ENCODE peak calls at places on chromosomes 7 and 10, in eight cellular contexts. F is fibroblast of lung, B is MM.1S, P is PC-3, Z is H1, H is GM23338, W is GM23248, T is mammary epithelial cell. J is an unnamed sample.

GRCh38 chr10:31549936-31550335 is 230.9 kb downstream of the ZEB1 start:
- DNase-seq in F (peak), B (no peak), P (no peak), Z (no peak), H (no peak), W (peak), T (peak), J (peak)

GRCh38 chr10:21724695-21725371 is 190.8 kb downstream of the MLLT10 start:
- DNase-seq in F (peak), B (peak), P (peak), Z (no peak), H (peak), W (peak), T (peak), J (peak)

GRCh38 chr10:126117196-126117595 is 220.8 kb downstream of the FANK1 start:
- DNase-seq in F (no peak), B (no peak), P (no peak), Z (no peak), H (no peak), W (no peak), T (no peak), J (peak)

GRCh38 chr10:133185421-133185820 is 25.4 kb downstream of the KNDC1 start:
- DNase-seq in F (no peak), B (no peak), P (peak), Z (no peak), H (no peak), W (no peak), T (no peak), J (no peak)

GRCh38 chr7:141339603-141340002 is 211.6 kb upstream of the AGK start:
- DNase-seq in F (no peak), B (no peak), P (no peak), Z (no peak), H (peak), W (no peak), T (no peak), J (no peak)

GRCh38 chr7:42545049-42545724 is 308.2 kb upstream of the GLI3 start:
- DNase-seq in F (peak), B (no peak), P (no peak), Z (no peak), H (no peak), W (no peak), T (no peak), J (no peak)

GRCh38 chr10:123622381-123622780 is 43.8 kb upstream of the GPR26 start:
- DNase-seq in F (no peak), B (no peak), P (no peak), Z (no peak), H (no peak), W (peak), T (no peak), J (no peak)

GRCh38 chr7:106863216-106863997 is 1.7 kb upstream of the PIK3CG start:
- DNase-seq in F (no peak), B (no peak), P (no peak), Z (no peak), H (no peak), W (no peak), T (no peak), J (no peak)

GRCh38 chr10:77321868-77322267 is 315.7 kb downstream of the KCNMA1 start:
- DNase-seq in F (no peak), B (no peak), P (peak), Z (no peak), H (no peak), W (peak), T (peak), J (no peak)

GRCh38 chr10:21746118-21746517 is 212.1 kb downstream of the MLLT10 start:
- DNase-seq in F (no peak), B (no peak), P (no peak), Z (no peak), H (no peak), W (no peak), T (no peak), J (no peak)

GRCh38 chr10:1324914-1325313 is 268.7 kb downstream of the WDR37 start:
- DNase-seq in F (no peak), B (no peak), P (no peak), Z (no peak), H (no peak), W (no peak), T (no peak), J (no peak)

GRCh38 chr10:49230004-49230403 is 41.8 kb upstream of the TMEM273 start:
- DNase-seq in F (no peak), B (no peak), P (no peak), Z (no peak), H (no peak), W (no peak), T (no peak), J (no peak)

GRCh38 chr7:43018446-43018845 is 86.3 kb downstream of the MRPL32 start:
- DNase-seq in F (no peak), B (no peak), P (peak), Z (no peak), H (no peak), W (peak), T (peak), J (peak)

GRCh38 chr7:116177009-116177408 is 33.3 kb upstream of the TES start:
- DNase-seq in F (peak), B (no peak), P (peak), Z (no peak), H (no peak), W (peak), T (peak), J (no peak)

GRCh38 chr10:72240371-72240770 is 24.3 kb upstream of the ASCC1 start:
- DNase-seq in F (no peak), B (no peak), P (no peak), Z (no peak), H (no peak), W (no peak), T (no peak), J (no peak)

GRCh38 chr7:6012355-6013104 is 3.5 kb downstream of the AIMP2 start:
- DNase-seq in F (no peak), B (no peak), P (no peak), Z (no peak), H (no peak), W (peak), T (no peak), J (no peak)

GRCh38 chr7:131238260-131238940 is 89.3 kb upstream of the MKLN1 start:
- DNase-seq in F (peak), B (no peak), P (peak), Z (no peak), H (no peak), W (peak), T (peak), J (no peak)

GRCh38 chr10:110681023-110681681 is 37.0 kb downstream of the RBM20 start:
- DNase-seq in F (peak), B (no peak), P (peak), Z (no peak), H (peak), W (peak), T (no peak), J (peak)

DNA sequence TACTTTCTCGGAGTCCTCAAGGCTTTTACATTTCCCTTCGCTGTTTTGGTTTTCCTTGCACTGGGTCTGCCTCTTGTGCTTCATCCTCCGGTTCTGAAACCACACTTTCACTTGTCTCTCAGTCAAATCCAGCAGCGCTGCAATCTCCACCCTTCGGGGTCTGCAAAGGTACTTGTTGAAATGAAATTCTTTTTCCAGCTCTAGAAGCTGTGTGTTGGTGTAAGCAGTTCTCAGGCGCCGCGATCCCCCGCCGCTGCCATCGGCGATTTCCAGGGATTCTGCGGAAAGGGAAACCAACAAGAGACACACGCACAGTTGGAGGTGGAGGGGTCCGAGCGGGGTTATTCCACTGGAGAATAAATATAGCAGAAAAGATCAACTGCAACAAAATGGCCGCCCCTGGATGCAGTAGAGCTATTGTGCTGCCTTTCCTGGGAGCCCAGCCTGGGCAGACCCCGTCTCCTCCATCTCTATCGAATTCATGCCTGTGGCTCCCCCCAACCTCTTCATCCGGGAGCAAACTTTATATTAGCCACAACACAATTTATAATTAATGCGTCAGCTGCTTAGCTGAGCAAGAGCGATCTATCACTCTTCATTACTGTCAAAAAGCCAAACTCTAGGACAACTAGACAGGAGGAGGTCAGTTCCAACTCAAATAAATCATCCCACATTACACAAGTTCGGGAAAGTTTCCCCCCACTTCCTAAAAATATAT is 1.1 kb downstream of the HOXA2 start:
- DNase-seq in F (peak), B (no peak), P (no peak), Z (no peak), H (no peak), W (no peak), T (peak), J (no peak)
- TF ChIP-seq EZH2 in F (no peak), B (no peak), P (no peak), Z (peak), H (peak), W (no peak), T (no peak), J (peak)

DNA sequence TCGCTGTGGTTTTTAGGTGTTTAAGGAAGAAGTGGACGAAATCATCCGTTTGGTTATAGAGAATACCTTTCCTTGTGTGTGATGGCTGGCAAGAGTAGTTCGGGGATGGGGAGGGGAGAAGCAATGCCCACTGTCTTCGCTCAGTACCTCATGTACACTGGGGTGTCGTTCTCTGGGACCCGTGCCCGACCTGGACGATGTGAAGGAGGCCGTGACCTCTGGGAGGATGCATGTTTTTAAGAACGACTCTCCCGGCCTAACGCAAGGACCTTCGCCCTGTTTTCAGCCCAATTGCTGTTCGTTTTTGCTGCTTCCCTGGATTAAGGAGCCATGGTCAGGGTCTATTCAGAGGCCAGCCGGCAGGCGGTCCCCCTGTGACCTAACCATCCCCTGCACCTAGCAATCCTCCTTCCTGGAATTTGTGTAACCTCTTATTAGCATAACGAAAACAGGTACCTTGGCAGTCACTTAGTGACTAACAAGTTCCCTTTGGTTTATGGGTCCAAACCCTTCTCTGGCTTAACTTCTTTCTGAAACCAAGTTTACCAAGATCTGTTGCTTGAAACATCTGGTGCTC is 1.3 kb downstream of the NFE2L3 start:
- DNase-seq in F (peak), B (peak), P (peak), Z (no peak), H (peak), W (no peak), T (no peak), J (no peak)
- TF ChIP-seq EZH2 in F (peak), B (no peak), P (no peak), Z (no peak), H (no peak), W (peak), T (no peak), J (no peak)

GRCh38 chr10:6579904-6580278 is at the start of gene PRKCQ:
- DNase-seq in F (peak), B (no peak), P (no peak), Z (no peak), H (peak), W (no peak), T (no peak), J (peak)
- TF ChIP-seq EZH2 in F (no peak), B (no peak), P (no peak), Z (no peak), H (no peak), W (no peak), T (no peak), J (no peak)

DNA sequence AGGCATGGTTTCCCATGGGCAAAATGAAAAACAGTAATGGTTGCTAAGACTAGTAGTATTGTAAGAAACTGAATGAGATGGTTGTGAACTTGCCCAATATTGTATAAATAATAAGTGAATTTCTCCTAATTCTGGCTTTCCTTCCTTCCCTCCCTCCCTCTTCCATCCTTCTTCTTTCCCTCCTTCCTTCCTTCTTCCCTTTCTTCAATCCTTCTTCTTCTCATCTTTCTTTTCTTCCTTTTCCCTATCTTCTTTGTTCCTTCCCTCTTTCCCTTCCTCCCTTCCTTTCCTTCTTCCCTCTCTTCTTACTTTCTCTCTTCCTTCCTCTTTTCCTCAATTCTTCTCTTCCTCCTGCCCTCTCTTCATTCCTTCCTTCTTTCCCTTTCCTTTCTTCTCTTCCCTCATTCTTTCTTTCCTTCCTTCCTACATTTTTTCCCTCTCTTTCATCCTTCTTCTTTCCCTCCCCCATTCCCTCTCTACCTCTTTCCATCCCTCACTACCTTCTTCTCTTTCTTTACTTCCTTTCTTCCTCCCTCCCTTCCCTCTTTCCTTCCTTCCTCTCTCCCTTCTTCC is 4.1 kb upstream of the VWC2 start:
- DNase-seq in F (no peak), B (no peak), P (no peak), Z (no peak), H (no peak), W (no peak), T (no peak), J (no peak)
- TF ChIP-seq EZH2 in F (no peak), B (no peak), P (no peak), Z (no peak), H (no peak), W (no peak), T (no peak), J (no peak)